ENCODE peak calls at places on chromosome X, in four cellular contexts. J, P, F and W are unnamed samples.

GRCh38 chrX:44143061-44143602 is 169.9 kb upstream of the NDP start:
- DNase-seq in J (no peak), P (no peak), F (no peak), W (no peak)

GRCh38 chrX:119676949-119677653 is 15.9 kb downstream of the SEPTIN6 start:
- DNase-seq in J (no peak), P (no peak), F (no peak), W (no peak)

GRCh38 chrX:17174671-17175070 is 200.3 kb upstream of the NHS start:
- DNase-seq in J (no peak), P (no peak), F (no peak), W (no peak)

GRCh38 chrX:40867352-40867751 is 132.0 kb upstream of the MED14 start:
- DNase-seq in J (no peak), P (no peak), F (no peak), W (no peak)

GRCh38 chrX:130682990-130683389 is 220.0 kb downstream of the ENOX2 start:
- DNase-seq in J (no peak), P (no peak), F (no peak), W (no peak)

GRCh38 chrX:54865208-54865607 is 55.4 kb upstream of the TRO start:
- DNase-seq in J (no peak), P (no peak), F (no peak), W (no peak)

GRCh38 chrX:22134681-22135080 is 102.6 kb downstream of the PHEX start:
- DNase-seq in J (no peak), P (peak), F (no peak), W (no peak)

GRCh38 chrX:41922125-41922521 is 1.2 kb downstream of the CASK start:
- DNase-seq in J (no peak), P (peak), F (peak), W (no peak)

GRCh38 chrX:154025230-154025629 is 5.5 kb upstream of the IRAK1 start:
- DNase-seq in J (no peak), P (no peak), F (no peak), W (no peak)

GRCh38 chrX:13659057-13659456 is 6.1 kb downstream of the TCEANC start:
- DNase-seq in J (no peak), P (no peak), F (no peak), W (no peak)

GRCh38 chrX:110286126-110286525 is 31.8 kb downstream of the AMMECR1 start:
- DNase-seq in J (no peak), P (no peak), F (no peak), W (no peak)

GRCh38 chrX:45758738-45759397 is 558.2 kb upstream of the DIPK2B start:
- DNase-seq in J (no peak), P (no peak), F (no peak), W (no peak)

GRCh38 chrX:139200346-139200745 is 330.2 kb upstream of the F9 start:
- DNase-seq in J (no peak), P (no peak), F (no peak), W (no peak)

GRCh38 chrX:153868576-153869472 is 17.1 kb downstream of the L1CAM start:
- DNase-seq in J (no peak), P (no peak), F (no peak), W (no peak)

GRCh38 chrX:68983004-68983857 is 154.4 kb downstream of the EFNB1 start:
- DNase-seq in J (no peak), P (no peak), F (no peak), W (no peak)

GRCh38 chrX:31384471-31384870 is 312.6 kb upstream of the FTHL17 start:
- DNase-seq in J (no peak), P (no peak), F (no peak), W (no peak)

GRCh38 chrX:12984629-12985303 is 9.9 kb downstream of the TMSB4X start:
- DNase-seq in J (no peak), P (peak), F (peak), W (no peak)

GRCh38 chrX:39017062-39017461 is 215.8 kb downstream of the MID1IP1 start:
- DNase-seq in J (no peak), P (peak), F (no peak), W (no peak)

GRCh38 chrX:52923781-52924241 is 26.7 kb downstream of the FAM156B start:
- DNase-seq in J (no peak), P (no peak), F (no peak), W (peak)